ENCODE peak calls at places on chromosomes 16 and 17, in ten cellular contexts. V is left ventricle myocardium superior, G is A549, D is stomach, S is COR-L47, X is EL, I is HEK293T, Q is EH, T is glomerular endothelial cell, C is NCI-H1694. E is an unnamed sample.

GRCh38 chr17:4162775-4163498 is 19.9 kb downstream of the CYB5D2 start:
- DNase-seq in C (no peak), X (no peak), T (no peak), Q (peak), D (no peak), V (peak), G (no peak), I (no peak), S (no peak), E (no peak)

GRCh38 chr16:89026121-89026612 is 49.2 kb upstream of the CBFA2T3 start:
- DNase-seq in Q (no peak), I (no peak), T (no peak), X (no peak), C (no peak), S (no peak), G (no peak), V (no peak), D (no peak), E (no peak)

GRCh38 chr17:887842-888214 is 91.7 kb downstream of the NXN start:
- DNase-seq in I (no peak), C (no peak), X (no peak), Q (no peak), G (no peak), D (no peak), T (no peak), S (no peak), V (no peak), E (no peak)

GRCh38 chr16:17313085-17313611 is 157.6 kb downstream of the XYLT1 start:
- DNase-seq in S (no peak), X (no peak), T (no peak), I (no peak), G (no peak), C (no peak), Q (peak), D (no peak), V (peak), E (peak)

GRCh38 chr16:30068750-30069574 is 3.4 kb downstream of the ALDOA start:
- DNase-seq in D (no peak), S (peak), G (peak), C (no peak), T (no peak), I (no peak), Q (peak), X (no peak), V (peak), E (no peak)

GRCh38 chr16:27646811-27647210 is 96.9 kb downstream of the KATNIP start:
- DNase-seq in I (no peak), V (no peak), C (no peak), S (no peak), D (no peak), T (no peak), Q (no peak), X (no peak), G (no peak), E (no peak)

GRCh38 chr17:81909966-81910839 is 996 bp downstream of the PCYT2 start:
- DNase-seq in S (no peak), V (no peak), X (peak), C (no peak), I (no peak), D (peak), Q (peak), T (no peak), G (no peak), E (peak)

GRCh38 chr17:81683584-81684441 is at the start of the genes ARL16 and HGS:
- DNase-seq in G (peak), S (peak), C (peak), V (peak), X (peak), D (peak), Q (peak), I (peak), T (peak), E (peak)

GRCh38 chr16:64892843-64893242 is 229.0 kb downstream of the CDH11 start:
- DNase-seq in V (no peak), C (no peak), I (no peak), T (no peak), Q (peak), X (peak), G (no peak), S (no peak), D (no peak), E (no peak)

GRCh38 chr16:81415757-81416156 is 28.9 kb upstream of the CMIP start:
- DNase-seq in D (no peak), V (no peak), S (no peak), I (no peak), Q (no peak), G (no peak), T (no peak), X (no peak), C (no peak), E (peak)

GRCh38 chr16:3087836-3088235 is 11.3 kb downstream of the ZSCAN10 start:
- DNase-seq in C (no peak), X (no peak), T (no peak), D (no peak), I (no peak), S (no peak), Q (no peak), G (no peak), V (peak), E (no peak)

GRCh38 chr17:42386784-42387183 is 1.5 kb downstream of the STAT3 start:
- DNase-seq in C (no peak), T (no peak), X (no peak), Q (no peak), S (no peak), V (no peak), G (no peak), D (no peak), I (no peak), E (no peak)

GRCh38 chr16:85169333-85170065 is 57.2 kb upstream of the CIBAR2 start:
- DNase-seq in D (no peak), T (no peak), C (no peak), I (peak), S (no peak), X (peak), G (no peak), V (peak), Q (peak), E (no peak)

GRCh38 chr17:80953471-80954315 is 37.9 kb upstream of the CHMP6 start:
- DNase-seq in Q (no peak), T (no peak), S (no peak), D (no peak), X (no peak), V (no peak), I (no peak), G (no peak), C (no peak), E (no peak)

GRCh38 chr17:19728114-19728495 is 11.7 kb upstream of the SLC47A2 start:
- DNase-seq in X (peak), G (peak), T (no peak), I (no peak), C (peak), V (peak), Q (peak), D (peak), S (peak), E (peak)

GRCh38 chr16:10297341-10298006 is 88.4 kb upstream of the ATF7IP2 start:
- DNase-seq in T (no peak), I (no peak), S (no peak), C (no peak), D (no peak), G (no peak), Q (no peak), X (no peak), V (no peak), E (no peak)

GRCh38 chr17:57444632-57445031 is 188.3 kb downstream of the MSI2 start:
- DNase-seq in T (no peak), Q (no peak), I (no peak), V (peak), D (no peak), G (no peak), S (no peak), X (no peak), C (no peak), E (no peak)

GRCh38 chr17:62062313-62062712 is 2.8 kb downstream of the MED13 start:
- DNase-seq in D (no peak), G (no peak), V (no peak), X (no peak), C (no peak), T (no peak), I (no peak), S (no peak), Q (peak), E (no peak)

GRCh38 chr16:48965391-48965790 is 316.2 kb downstream of the CBLN1 start:
- DNase-seq in G (no peak), X (peak), D (no peak), S (peak), I (no peak), C (peak), V (no peak), T (no peak), Q (peak), E (no peak)

GRCh38 chr16:12498077-12498476 is 305.6 kb downstream of the CPPED1 start:
- DNase-seq in G (no peak), S (no peak), I (no peak), X (no peak), C (no peak), D (no peak), Q (no peak), T (no peak), V (no peak), E (no peak)

GRCh38 chr17:69066482-69066881 is 5.8 kb upstream of the ABCA9 start:
- DNase-seq in V (no peak), D (no peak), Q (no peak), C (no peak), X (no peak), G (no peak), T (no peak), S (no peak), I (no peak), E (no peak)

GRCh38 chr16:86653289-86654006 is 75.1 kb downstream of the FOXL1 start:
- DNase-seq in V (no peak), T (no peak), Q (no peak), G (no peak), C (no peak), I (no peak), S (no peak), X (no peak), D (no peak), E (no peak)

GRCh38 chr17:1031711-1032110 is 34.8 kb downstream of the TIMM22 start:
- DNase-seq in T (no peak), D (no peak), G (no peak), X (no peak), Q (peak), V (peak), I (no peak), C (no peak), S (no peak), E (no peak)

GRCh38 chr17:49333806-49334205 is 28.2 kb downstream of the ZNF652 start:
- DNase-seq in I (no peak), G (no peak), D (no peak), Q (peak), T (no peak), V (no peak), X (no peak), C (no peak), S (no peak), E (no peak)

GRCh38 chr16:78179666-78180065 is 80.2 kb downstream of the WWOX start:
- DNase-seq in D (no peak), G (no peak), C (no peak), Q (no peak), S (no peak), T (no peak), V (no peak), I (no peak), X (no peak), E (no peak)

GRCh38 chr17:65813306-65813705 is 251.9 kb upstream of the AXIN2 start:
- DNase-seq in V (no peak), I (no peak), D (no peak), S (no peak), G (no peak), X (no peak), Q (peak), C (no peak), T (no peak), E (no peak)

GRCh38 chr17:60372790-60373483 is 19.0 kb downstream of the USP32 start:
- DNase-seq in V (no peak), T (no peak), X (peak), C (no peak), I (no peak), Q (peak), G (peak), D (no peak), S (no peak), E (no peak)

GRCh38 chr17:7107012-7107754 is 7.4 kb downstream of the ASGR2 start:
- DNase-seq in X (no peak), T (no peak), Q (no peak), D (no peak), V (no peak), S (peak), G (no peak), I (peak), C (no peak), E (no peak)

GRCh38 chr17:35731239-35731931 is at the start of gene RASL10B:
- DNase-seq in S (peak), I (peak), Q (peak), C (no peak), G (no peak), D (peak), T (no peak), V (peak), X (peak), E (peak)

GRCh38 chr16:11093578-11094074 is 149.3 kb downstream of the CLEC16A start:
- DNase-seq in I (no peak), V (no peak), X (no peak), C (no peak), T (no peak), D (no peak), Q (no peak), G (no peak), S (no peak), E (no peak)

GRCh38 chr16:82741073-82741615 is 114.4 kb downstream of the CDH13 start:
- DNase-seq in D (no peak), V (no peak), I (no peak), G (no peak), X (peak), Q (peak), C (no peak), T (no peak), S (no peak), E (no peak)

GRCh38 chr16:49528035-49528434 is 154.4 kb downstream of the C16orf78 start:
- DNase-seq in T (no peak), I (no peak), S (no peak), D (no peak), G (no peak), C (no peak), X (no peak), V (no peak), Q (peak), E (no peak)

GRCh38 chr17:38563362-38564253 is 42.1 kb downstream of the SRCIN1 start:
- DNase-seq in V (no peak), C (no peak), S (no peak), T (no peak), X (no peak), I (no peak), D (no peak), G (no peak), Q (no peak), E (peak)

GRCh38 chr17:16920628-16921020 is 51.3 kb downstream of the TNFRSF13B start:
- DNase-seq in I (no peak), T (no peak), S (no peak), C (no peak), D (no peak), V (peak), X (no peak), Q (no peak), G (no peak), E (no peak)

GRCh38 chr16:86956437-86956836 is 360.8 kb downstream of the C16orf95 start:
- DNase-seq in C (no peak), Q (no peak), I (no peak), D (no peak), G (no peak), S (no peak), V (no peak), T (no peak), X (no peak), E (no peak)

GRCh38 chr17:52148969-52149351 is 9.6 kb downstream of the CA10 start:
- DNase-seq in S (no peak), C (no peak), V (no peak), I (no peak), T (no peak), X (no peak), G (no peak), Q (no peak), D (no peak), E (peak)

GRCh38 chr16:85686912-85687591 is 1.7 kb downstream of the GINS2 start:
- DNase-seq in T (no peak), I (no peak), C (no peak), Q (no peak), S (peak), G (no peak), V (no peak), D (no peak), X (no peak), E (no peak)

GRCh38 chr16:55297062-55297909 is 26.7 kb upstream of the IRX6 start:
- DNase-seq in V (no peak), T (no peak), S (no peak), D (no peak), G (no peak), I (peak), C (no peak), Q (no peak), X (no peak), E (no peak)

GRCh38 chr17:55705847-55706246 is 16.8 kb downstream of the TMEM100 start:
- DNase-seq in G (peak), Q (no peak), C (no peak), D (no peak), S (no peak), X (no peak), I (no peak), V (no peak), T (no peak), E (no peak)